ENCODE peak calls at places on chromosomes 13 and 19, in seven cellular contexts. M, A, D, W, L, R and J are unnamed samples.

GRCh38 chr13:33744589-33745369 is 73.2 kb upstream of the RFC3 start:
- DNase-seq in M (no peak), A (no peak), D (no peak), W (no peak), L (peak), R (no peak), J (no peak)

GRCh38 chr19:17604372-17605025 is 49.0 kb downstream of the COLGALT1 start:
- DNase-seq in M (no peak), A (no peak), D (no peak), W (no peak), L (no peak), R (no peak), J (no peak)

GRCh38 chr19:30226464-30227070 is 145.6 kb upstream of the ZNF536 start:
- DNase-seq in M (no peak), A (peak), D (no peak), W (no peak), L (no peak), R (no peak), J (no peak)

GRCh38 chr19:51525731-51526130 is 5.7 kb downstream of the SIGLEC6 start:
- DNase-seq in M (no peak), A (no peak), D (no peak), W (no peak), L (no peak), R (no peak), J (no peak)

GRCh38 chr13:67152123-67152522 is 78.0 kb downstream of the PCDH9 start:
- DNase-seq in M (no peak), A (no peak), D (no peak), W (no peak), L (no peak), R (no peak), J (no peak)

GRCh38 chr13:106612688-106613087 is 44.8 kb upstream of the ARGLU1 start:
- DNase-seq in M (no peak), A (no peak), D (peak), W (peak), L (peak), R (peak), J (no peak)

GRCh38 chr19:19719798-19720197 is 13.1 kb downstream of the ZNF14 start:
- DNase-seq in M (no peak), A (no peak), D (no peak), W (no peak), L (no peak), R (no peak), J (no peak)

GRCh38 chr13:113117956-113118327 is 4.7 kb upstream of the F10 start:
- DNase-seq in M (peak), A (peak), D (no peak), W (no peak), L (no peak), R (no peak), J (no peak)

GRCh38 chr13:77511552-77511951 is 24.0 kb upstream of the SCEL start:
- DNase-seq in M (no peak), A (no peak), D (no peak), W (no peak), L (no peak), R (no peak), J (no peak)

GRCh38 chr19:2469102-2469914 is 6.6 kb upstream of the GADD45B start:
- DNase-seq in M (no peak), A (no peak), D (peak), W (no peak), L (no peak), R (no peak), J (no peak)

DNA sequence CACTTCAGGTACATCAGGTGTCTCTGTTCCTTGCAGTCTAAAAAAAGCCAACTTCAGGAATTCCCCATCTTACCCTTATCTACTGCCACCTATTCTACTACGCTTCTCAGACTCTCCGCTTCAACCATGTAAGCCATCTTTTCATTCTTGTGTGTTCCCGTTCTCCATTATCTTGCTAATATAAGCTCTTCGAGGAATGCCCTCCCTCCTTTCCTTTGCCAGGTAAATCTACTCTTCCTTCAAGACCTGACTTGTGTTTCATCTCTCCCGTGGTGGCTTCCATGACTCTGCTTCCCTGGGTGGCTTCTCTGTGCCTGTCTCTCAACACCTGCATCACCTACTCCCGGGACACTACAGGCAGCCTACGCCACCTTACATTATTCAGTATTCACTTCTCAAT is 42.3 kb upstream of the MEDAG start:
- DNase-seq in M (no peak), A (no peak), D (no peak), W (no peak), L (no peak), R (no peak), J (no peak)
- H3K27ac ChIP-seq in M (peak), A (no peak), D (peak), W (no peak), L (no peak), R (no peak), J (peak)

GRCh38 chr13:44035400-44035799 is 155.7 kb downstream of the LACC1 start:
- DNase-seq in M (no peak), A (no peak), D (no peak), W (no peak), L (no peak), R (no peak), J (no peak)

GRCh38 chr13:44045179-44045562 is 165.5 kb downstream of the LACC1 start:
- DNase-seq in M (no peak), A (no peak), D (no peak), W (no peak), L (no peak), R (no peak), J (no peak)

GRCh38 chr13:44044544-44045178 is 165.0 kb downstream of the LACC1 start:
- DNase-seq in M (no peak), A (no peak), D (no peak), W (no peak), L (no peak), R (no peak), J (no peak)

GRCh38 chr13:44040754-44041100 is 161.0 kb downstream of the LACC1 start:
- DNase-seq in M (no peak), A (no peak), D (peak), W (no peak), L (no peak), R (no peak), J (no peak)

DNA sequence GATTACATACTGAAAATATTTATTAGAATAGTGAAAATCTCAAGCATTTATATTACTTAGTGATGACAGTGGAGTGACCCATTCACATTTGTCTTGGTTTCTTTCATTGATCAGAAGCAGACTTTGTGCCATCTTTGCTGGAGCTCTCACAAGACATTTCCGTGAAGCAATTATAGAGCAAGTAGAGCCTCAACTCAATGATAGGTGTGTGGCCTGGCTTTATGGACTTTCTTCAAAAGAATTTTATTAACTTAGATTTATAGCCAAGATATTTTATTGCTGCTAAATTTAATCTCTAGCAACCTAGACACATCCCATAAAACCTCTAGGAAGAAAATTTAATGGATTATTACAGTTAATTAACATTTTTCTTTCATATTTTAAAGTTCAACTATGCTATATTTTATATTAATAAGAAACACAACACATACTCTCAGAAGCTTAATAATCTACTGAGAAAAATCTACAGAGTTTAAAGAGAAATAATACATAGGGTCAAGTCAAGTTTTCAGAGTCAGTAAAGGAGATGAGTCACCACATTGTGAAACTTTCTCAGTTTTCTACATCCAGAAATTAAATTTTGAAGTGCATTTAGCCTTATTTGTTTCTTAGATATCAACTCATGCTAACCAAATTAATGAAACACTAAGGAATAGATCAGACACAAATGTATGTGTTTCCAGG is 160.5 kb downstream of the LACC1 start:
- DNase-seq in M (no peak), A (no peak), D (peak), W (no peak), L (no peak), R (no peak), J (no peak)
- TF ChIP-seq CTCF in M (no peak), A (no peak), D (no peak), W (no peak), L (no peak), R (no peak), J (no peak)

GRCh38 chr13:109684084-109684835 is 102.1 kb downstream of the IRS2 start:
- DNase-seq in M (no peak), A (no peak), D (no peak), W (no peak), L (no peak), R (no peak), J (no peak)
- H3K27ac ChIP-seq in M (no peak), A (no peak), D (no peak), W (peak), L (no peak), R (peak), J (peak)

GRCh38 chr13:42658019-42658418 is 84.1 kb downstream of the TNFSF11 start:
- DNase-seq in M (no peak), A (no peak), D (no peak), W (no peak), L (no peak), R (no peak), J (no peak)

GRCh38 chr13:42654760-42655159 is 80.8 kb downstream of the TNFSF11 start:
- DNase-seq in M (no peak), A (no peak), D (no peak), W (no peak), L (no peak), R (no peak), J (no peak)

GRCh38 chr13:42656136-42656535 is 82.2 kb downstream of the TNFSF11 start:
- DNase-seq in M (no peak), A (no peak), D (no peak), W (no peak), L (no peak), R (no peak), J (no peak)

DNA sequence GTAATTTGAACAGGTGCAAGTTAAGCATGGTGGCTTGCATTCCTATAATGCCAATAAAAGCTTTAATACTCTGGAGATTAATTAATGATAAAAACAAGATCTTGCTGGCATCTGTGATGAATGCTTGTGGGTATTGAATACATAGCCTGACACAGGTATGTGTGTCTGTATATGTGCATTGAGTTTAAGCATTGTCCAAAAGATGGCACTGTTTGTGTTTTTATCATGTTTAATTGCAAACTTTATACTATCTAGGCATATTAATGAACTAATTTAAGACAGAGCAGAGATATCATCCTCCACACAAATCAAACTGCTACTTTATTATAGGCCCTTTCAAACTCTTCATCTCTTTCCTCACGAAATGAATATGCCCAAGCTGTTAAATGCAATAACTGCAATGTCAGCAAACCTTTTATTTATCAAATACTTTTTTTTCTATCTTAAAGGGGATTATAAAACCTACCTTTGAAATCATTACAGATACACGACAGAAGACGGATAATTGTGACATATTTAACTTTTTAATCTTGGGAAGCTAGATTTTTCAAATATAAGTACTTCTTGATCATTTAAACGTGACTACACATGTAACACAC is 86.5 kb downstream of the TNFSF11 start:
- DNase-seq in M (no peak), A (no peak), D (peak), W (no peak), L (no peak), R (no peak), J (peak)
- TF ChIP-seq CTCF in M (no peak), A (no peak), D (peak), W (peak), L (peak), R (no peak), J (peak)